ENCODE peak calls at places on chromosomes 3 and 15, in five cellular contexts. One of them, this sample, is unnamed.

GRCh38 chr3:43288850-43289249 is 2.5 kb downstream of the SNRK start:
- DNase-seq in uterus: no peak
- DNase-seq in IMR-90: no peak
- DNase-seq in tibial nerve: no peak
- DNase-seq in ovary: no peak
- DNase-seq in this sample: no peak

GRCh38 chr3:43222594-43222993 is 63.7 kb upstream of the SNRK start:
- DNase-seq in uterus: no peak
- DNase-seq in IMR-90: no peak
- DNase-seq in tibial nerve: no peak
- DNase-seq in ovary: no peak
- DNase-seq in this sample: no peak

GRCh38 chr15:73346735-73347312 is 21.9 kb downstream of the HCN4 start:
- DNase-seq in uterus: peak
- DNase-seq in IMR-90: peak
- DNase-seq in tibial nerve: peak
- DNase-seq in ovary: peak
- DNase-seq in this sample: peak

GRCh38 chr3:116474356-116475200 is 29.3 kb upstream of the LSAMP start:
- DNase-seq in uterus: no peak
- DNase-seq in IMR-90: peak
- DNase-seq in tibial nerve: no peak
- DNase-seq in ovary: no peak
- DNase-seq in this sample: no peak

GRCh38 chr3:132606085-132606484 is 9.0 kb downstream of the ACKR4 start:
- DNase-seq in uterus: no peak
- DNase-seq in IMR-90: peak
- DNase-seq in tibial nerve: no peak
- DNase-seq in ovary: no peak
- DNase-seq in this sample: no peak

GRCh38 chr3:172859035-172859434 is 108.5 kb downstream of the ECT2 start:
- DNase-seq in uterus: no peak
- DNase-seq in IMR-90: peak
- DNase-seq in tibial nerve: no peak
- DNase-seq in ovary: no peak
- DNase-seq in this sample: no peak

GRCh38 chr3:160586679-160587078 is 21.3 kb upstream of the KPNA4 start:
- DNase-seq in uterus: no peak
- DNase-seq in IMR-90: no peak
- DNase-seq in tibial nerve: no peak
- DNase-seq in ovary: no peak
- DNase-seq in this sample: no peak

GRCh38 chr3:8980756-8981257 is 17.5 kb upstream of the RAD18 start:
- DNase-seq in uterus: no peak
- DNase-seq in IMR-90: no peak
- DNase-seq in tibial nerve: no peak
- DNase-seq in ovary: no peak
- DNase-seq in this sample: no peak

GRCh38 chr15:65393557-65393956 is 15.8 kb upstream of the IGDCC3 start:
- DNase-seq in uterus: no peak
- DNase-seq in IMR-90: no peak
- DNase-seq in tibial nerve: no peak
- DNase-seq in ovary: no peak
- DNase-seq in this sample: no peak

GRCh38 chr3:194536883-194537637 is 50.3 kb upstream of the ATP13A3 start:
- DNase-seq in uterus: peak
- DNase-seq in IMR-90: peak
- DNase-seq in tibial nerve: peak
- DNase-seq in ovary: peak
- DNase-seq in this sample: peak

DNA sequence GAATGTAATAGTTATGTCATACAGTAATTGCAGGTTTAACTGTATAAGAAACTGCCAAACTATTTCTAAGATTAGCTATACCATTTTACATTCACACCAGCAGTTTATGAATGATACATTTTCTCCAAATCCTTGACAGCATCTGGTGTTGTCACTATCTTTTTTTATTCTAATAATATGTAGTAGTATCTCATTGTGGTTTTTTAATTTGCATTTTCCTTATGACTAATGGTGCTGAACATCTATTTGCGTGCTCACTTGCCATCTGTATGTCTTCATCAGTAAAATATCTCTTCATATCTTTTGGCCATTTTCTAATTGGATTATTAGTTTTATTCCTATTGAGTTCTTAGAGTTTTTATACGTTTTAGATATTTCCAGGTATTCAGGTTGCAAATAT is 994.0 kb upstream of the SEMA6D start:
- DNase-seq in uterus: no peak
- DNase-seq in IMR-90: no peak
- DNase-seq in tibial nerve: no peak
- DNase-seq in ovary: no peak
- DNase-seq in this sample: no peak
- TF ChIP-seq POLR2A in uterus: no peak
- TF ChIP-seq POLR2A in IMR-90: no peak
- TF ChIP-seq POLR2A in tibial nerve: no peak
- TF ChIP-seq POLR2A in ovary: no peak
- TF ChIP-seq POLR2A in this sample: no peak

DNA sequence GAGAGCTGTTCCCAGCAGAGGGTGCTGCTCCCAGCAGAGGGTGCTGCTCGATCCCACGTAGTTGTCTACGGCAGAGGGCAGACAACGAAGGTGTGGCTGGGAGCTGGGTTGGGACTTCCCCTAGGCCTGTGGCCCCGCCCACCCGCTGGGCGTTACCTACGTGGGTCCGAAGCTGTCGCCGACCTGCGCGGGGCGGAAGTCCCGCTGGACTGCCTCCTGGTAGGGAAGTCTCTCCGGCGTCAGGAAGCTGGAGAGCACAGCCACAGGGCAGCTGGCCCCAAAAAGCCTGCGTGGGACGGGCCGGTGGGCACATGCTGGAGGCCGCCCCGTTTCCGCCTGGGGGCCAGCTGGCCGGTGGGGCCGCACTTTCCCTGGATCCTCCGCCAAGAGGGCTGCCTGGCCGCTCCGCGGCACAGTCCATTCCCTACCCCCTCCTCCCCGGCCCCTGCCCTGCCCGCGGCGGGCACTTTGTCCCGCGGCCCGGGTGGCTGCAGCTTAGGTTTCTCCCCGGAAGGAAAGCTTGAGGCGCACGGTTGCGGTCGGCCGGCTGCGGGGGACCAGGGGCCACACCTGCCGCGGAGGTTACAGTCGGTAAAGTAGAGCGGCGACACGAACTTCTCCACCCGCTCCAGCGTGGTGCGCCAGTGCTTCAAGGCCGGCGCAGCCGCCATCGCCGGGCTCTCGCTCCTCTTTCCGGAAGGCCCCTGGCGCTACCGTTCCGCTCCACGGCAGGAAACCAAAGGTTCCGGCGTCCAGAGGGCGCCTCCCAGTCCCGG is at the start of gene MAN2C1:
- DNase-seq in uterus: peak
- DNase-seq in IMR-90: peak
- DNase-seq in tibial nerve: peak
- DNase-seq in ovary: peak
- DNase-seq in this sample: peak
- TF ChIP-seq POLR2A in uterus: peak
- TF ChIP-seq POLR2A in IMR-90: peak
- TF ChIP-seq POLR2A in tibial nerve: peak
- TF ChIP-seq POLR2A in ovary: peak
- TF ChIP-seq POLR2A in this sample: peak

GRCh38 chr3:27641271-27641670 is 80.9 kb downstream of the EOMES start:
- DNase-seq in uterus: no peak
- DNase-seq in IMR-90: no peak
- DNase-seq in tibial nerve: no peak
- DNase-seq in ovary: no peak
- DNase-seq in this sample: no peak

GRCh38 chr3:27637346-27638000 is 84.7 kb downstream of the EOMES start:
- DNase-seq in uterus: no peak
- DNase-seq in IMR-90: no peak
- DNase-seq in tibial nerve: no peak
- DNase-seq in ovary: no peak
- DNase-seq in this sample: no peak

GRCh38 chr3:27641888-27642601 is 80.1 kb downstream of the EOMES start:
- DNase-seq in uterus: no peak
- DNase-seq in IMR-90: no peak
- DNase-seq in tibial nerve: no peak
- DNase-seq in ovary: no peak
- DNase-seq in this sample: no peak

GRCh38 chr3:27639271-27639670 is 82.9 kb downstream of the EOMES start:
- DNase-seq in uterus: no peak
- DNase-seq in IMR-90: no peak
- DNase-seq in tibial nerve: no peak
- DNase-seq in ovary: no peak
- DNase-seq in this sample: no peak

GRCh38 chr3:27638604-27639003 is 83.5 kb downstream of the EOMES start:
- DNase-seq in uterus: no peak
- DNase-seq in IMR-90: no peak
- DNase-seq in tibial nerve: no peak
- DNase-seq in ovary: no peak
- DNase-seq in this sample: no peak
- TF ChIP-seq POLR2A in uterus: no peak
- TF ChIP-seq POLR2A in IMR-90: no peak
- TF ChIP-seq POLR2A in tibial nerve: no peak
- TF ChIP-seq POLR2A in ovary: no peak
- TF ChIP-seq POLR2A in this sample: no peak

DNA sequence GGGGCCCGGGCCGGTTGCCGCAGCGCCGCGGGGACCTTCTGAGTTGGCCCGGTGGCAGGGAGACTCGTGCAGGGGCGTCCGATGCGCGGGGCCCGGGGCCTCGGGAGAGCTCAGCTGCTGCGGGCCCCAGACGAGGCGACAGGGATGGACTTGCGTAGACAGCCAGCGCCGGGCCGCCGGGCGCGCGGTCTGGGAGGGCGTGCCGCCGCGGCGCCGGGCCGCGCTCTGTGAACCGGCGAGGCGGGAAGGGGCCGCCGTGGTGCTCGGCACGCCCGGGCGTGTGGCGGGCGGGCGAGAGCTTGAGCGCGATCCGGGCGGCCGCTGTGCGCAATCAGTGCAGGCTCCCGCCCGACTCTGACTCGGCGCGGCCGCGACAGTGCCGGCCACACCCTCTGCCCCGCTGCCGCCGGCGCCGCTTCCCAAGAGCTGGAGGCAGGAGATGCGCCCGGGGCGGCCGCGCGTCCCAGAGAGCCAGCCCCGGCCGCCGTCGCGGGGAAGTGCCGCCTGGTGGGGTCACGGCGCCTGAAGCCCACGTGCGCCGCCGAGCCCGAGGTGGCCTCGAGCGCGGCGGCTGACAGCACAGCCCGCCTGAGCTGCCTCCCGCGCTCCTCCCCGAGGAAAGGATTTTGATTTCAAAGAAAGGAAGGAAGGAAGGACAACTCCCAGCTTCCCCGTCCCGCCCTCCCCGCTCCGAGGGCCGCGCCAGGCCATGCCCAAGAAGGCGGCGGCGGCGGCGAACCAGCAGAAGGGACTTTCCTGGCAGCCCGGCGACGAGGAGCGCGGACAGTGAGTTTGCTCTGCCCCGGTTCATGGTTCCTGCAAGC is 669 bp downstream of the TLNRD1 start:
- DNase-seq in uterus: peak
- DNase-seq in IMR-90: peak
- DNase-seq in tibial nerve: peak
- DNase-seq in ovary: peak
- DNase-seq in this sample: no peak
- TF ChIP-seq POLR2A in uterus: no peak
- TF ChIP-seq POLR2A in IMR-90: no peak
- TF ChIP-seq POLR2A in tibial nerve: peak
- TF ChIP-seq POLR2A in ovary: peak
- TF ChIP-seq POLR2A in this sample: peak

GRCh38 chr3:86175593-86175992 is 815.4 kb downstream of the VGLL3 start:
- DNase-seq in uterus: no peak
- DNase-seq in IMR-90: no peak
- DNase-seq in tibial nerve: no peak
- DNase-seq in ovary: no peak
- DNase-seq in this sample: no peak

GRCh38 chr3:86175051-86175536 is 815.9 kb downstream of the VGLL3 start:
- DNase-seq in uterus: no peak
- DNase-seq in IMR-90: no peak
- DNase-seq in tibial nerve: no peak
- DNase-seq in ovary: no peak
- DNase-seq in this sample: no peak

GRCh38 chr3:86178095-86178494 is 812.9 kb downstream of the VGLL3 start:
- DNase-seq in uterus: no peak
- DNase-seq in IMR-90: no peak
- DNase-seq in tibial nerve: no peak
- DNase-seq in ovary: no peak
- DNase-seq in this sample: no peak

DNA sequence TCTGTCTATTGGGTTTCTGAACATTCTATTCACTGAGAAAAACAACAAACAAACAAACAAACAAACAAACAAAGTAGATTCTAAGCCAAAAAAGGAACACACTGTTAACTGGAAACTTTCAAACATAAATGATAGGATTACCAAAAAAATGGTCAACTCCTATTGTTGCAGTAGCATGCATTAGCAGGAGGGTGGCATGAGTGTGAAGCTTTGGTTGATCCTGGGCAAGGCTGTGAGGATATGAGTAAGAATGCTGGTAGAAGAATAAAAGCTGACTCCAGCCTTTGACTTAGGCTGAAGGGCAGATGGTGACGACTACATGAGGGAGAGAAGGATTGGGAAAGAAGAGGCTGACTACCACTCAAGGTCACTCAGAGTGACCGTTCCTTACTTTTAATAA is 810.3 kb downstream of the VGLL3 start:
- DNase-seq in uterus: no peak
- DNase-seq in IMR-90: no peak
- DNase-seq in tibial nerve: no peak
- DNase-seq in ovary: no peak
- DNase-seq in this sample: no peak
- TF ChIP-seq POLR2A in uterus: no peak
- TF ChIP-seq POLR2A in IMR-90: no peak
- TF ChIP-seq POLR2A in tibial nerve: no peak
- TF ChIP-seq POLR2A in ovary: no peak
- TF ChIP-seq POLR2A in this sample: no peak

GRCh38 chr3:185282696-185283373 is 29.0 kb upstream of the EHHADH start:
- DNase-seq in uterus: peak
- DNase-seq in IMR-90: peak
- DNase-seq in tibial nerve: peak
- DNase-seq in ovary: peak
- DNase-seq in this sample: peak
- TF ChIP-seq POLR2A in uterus: peak
- TF ChIP-seq POLR2A in IMR-90: peak
- TF ChIP-seq POLR2A in tibial nerve: peak
- TF ChIP-seq POLR2A in ovary: peak
- TF ChIP-seq POLR2A in this sample: peak

DNA sequence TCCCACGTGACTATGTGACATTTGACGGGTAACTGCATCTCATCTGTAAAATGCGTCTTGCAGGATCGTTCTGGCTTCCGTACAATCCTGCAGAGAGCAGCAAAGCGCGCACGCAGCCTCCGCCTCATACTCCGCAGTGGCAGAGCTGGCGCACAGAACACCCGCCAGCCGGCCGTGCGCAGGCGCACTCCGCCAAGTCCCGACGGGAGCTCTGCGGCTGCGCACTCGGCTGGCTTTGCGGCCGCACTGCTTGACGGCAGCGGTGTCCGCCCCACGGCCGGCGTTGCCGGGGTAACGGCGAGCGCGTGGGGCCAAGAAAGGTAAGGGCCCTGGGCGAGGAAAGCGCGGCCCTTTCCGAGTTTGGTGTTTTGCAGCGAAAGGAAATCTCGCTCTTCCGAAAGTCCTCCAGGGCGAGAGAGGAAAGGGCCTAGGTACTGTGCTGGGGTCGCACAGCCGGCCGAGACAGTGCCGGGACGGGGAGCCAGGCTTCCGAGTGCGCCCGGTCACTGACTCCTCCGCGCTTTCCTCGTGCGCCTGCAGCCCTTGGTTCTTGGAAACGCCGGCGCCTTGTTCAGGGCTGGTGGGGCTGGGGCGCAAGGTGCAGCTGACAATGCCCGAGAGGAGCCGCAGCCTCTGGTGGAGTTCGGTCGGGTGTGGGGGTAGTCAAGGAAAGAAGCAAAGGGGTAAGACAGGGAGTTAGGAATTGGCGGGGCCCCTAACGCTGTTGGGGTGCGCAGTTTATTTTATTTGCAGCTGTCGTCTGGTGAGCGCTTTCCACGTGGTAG is at the start of gene TSEN2:
- DNase-seq in uterus: peak
- DNase-seq in IMR-90: peak
- DNase-seq in tibial nerve: peak
- DNase-seq in ovary: peak
- DNase-seq in this sample: peak
- TF ChIP-seq POLR2A in uterus: peak
- TF ChIP-seq POLR2A in IMR-90: no peak
- TF ChIP-seq POLR2A in tibial nerve: peak
- TF ChIP-seq POLR2A in ovary: peak
- TF ChIP-seq POLR2A in this sample: peak